ENCODE peak calls at places on chromosomes 6 and 20, in six cellular contexts. H, B, C, N, Q and M are unnamed samples.

GRCh38 chr6:168923171-168923570 is 330.5 kb downstream of the THBS2 start:
- DNase-seq in N (no peak), H (no peak), B (no peak), Q (no peak), C (no peak), M (no peak)

GRCh38 chr20:36121981-36122930 is 32.3 kb upstream of the EPB41L1 start:
- DNase-seq in N (no peak), H (no peak), Q (no peak), C (no peak), B (no peak), M (peak; percentile 56)

GRCh38 chr6:148954934-148955915 is 208.4 kb downstream of the UST start:
- DNase-seq in N (no peak), C (no peak), B (no peak), Q (no peak), H (no peak), M (peak; percentile 44)

GRCh38 chr6:111758608-111759293 is 114.5 kb downstream of the FYN start:
- DNase-seq in N (no peak), C (no peak), Q (no peak), H (no peak), B (no peak), M (no peak)

GRCh38 chr6:26250806-26251075 is 114.3 kb upstream of the BTN3A2 start:
- DNase-seq in Q (no peak), C (no peak), N (no peak), H (no peak), B (no peak), M (no peak)

GRCh38 chr20:62792182-62792939 is 3.9 kb upstream of the MRGBP start:
- DNase-seq in C (no peak), N (no peak), H (no peak), Q (no peak), B (no peak), M (no peak)

GRCh38 chr20:11305406-11305805 is 612.3 kb upstream of the BTBD3 start:
- DNase-seq in N (no peak), B (no peak), C (no peak), H (no peak), Q (no peak), M (no peak)

GRCh38 chr20:44678990-44679611 is 27.6 kb upstream of the ADA start:
- DNase-seq in H (no peak), B (no peak), N (peak; percentile 67), Q (no peak), C (no peak), M (no peak)

GRCh38 chr6:125789576-125790402 is 971 bp upstream of the NCOA7 start:
- DNase-seq in H (peak; percentile 75), C (peak; percentile 16), Q (no peak), N (peak; percentile 63), B (no peak), M (peak; percentile 73)

GRCh38 chr6:150528648-150529285 is 70.9 kb upstream of the PLEKHG1 start:
- DNase-seq in Q (no peak), N (no peak), C (no peak), H (no peak), B (no peak), M (peak; percentile 71)

GRCh38 chr6:45378324-45378926 is 691 bp upstream of the SUPT3H start:
- DNase-seq in H (no peak), B (peak; percentile 16), Q (no peak), C (peak; percentile 20), N (peak; percentile 58), M (no peak)

GRCh38 chr6:10407018-10407673 is 7.7 kb downstream of the TFAP2A start:
- DNase-seq in Q (no peak), N (no peak), B (no peak), C (no peak), H (no peak), M (no peak)

GRCh38 chr6:148514091-148514850 is 171.6 kb downstream of the SASH1 start:
- DNase-seq in Q (no peak), N (no peak), C (no peak), H (no peak), B (no peak), M (no peak)

GRCh38 chr20:64082126-64082638 is 2.0 kb downstream of the LKAAEAR1 start:
- DNase-seq in B (no peak), N (no peak), C (no peak), H (no peak), Q (no peak), M (no peak)

GRCh38 chr6:42729731-42730130 is 7.3 kb upstream of the PRPH2 start:
- DNase-seq in N (no peak), Q (no peak), C (no peak), B (no peak), H (no peak), M (peak; percentile 59)

GRCh38 chr20:49573900-49574416 is 6.0 kb upstream of the PTGIS start:
- DNase-seq in Q (no peak), H (no peak), N (no peak), B (no peak), C (no peak), M (no peak)

GRCh38 chr20:41018153-41018552 is 10.5 kb upstream of the TOP1 start:
- DNase-seq in N (no peak), C (no peak), B (no peak), Q (no peak), H (no peak), M (no peak)

GRCh38 chr6:129583864-129584263 is 126.1 kb downstream of the ARHGAP18 start:
- DNase-seq in H (no peak), C (no peak), Q (no peak), N (no peak), B (no peak), M (no peak)

GRCh38 chr6:90271831-90272230 is 24.8 kb downstream of the BACH2 start:
- DNase-seq in Q (no peak), C (no peak), B (no peak), N (no peak), H (no peak), M (no peak)

GRCh38 chr6:97978855-97979271 is 695.8 kb upstream of the MMS22L start:
- DNase-seq in C (no peak), N (no peak), B (no peak), Q (no peak), H (no peak), M (peak; percentile 6)

GRCh38 chr20:33803921-33804337 is 7.2 kb upstream of the CHMP4B start:
- DNase-seq in B (no peak), C (no peak), H (no peak), N (no peak), Q (no peak), M (no peak)

GRCh38 chr6:45949256-45949655 is 66.4 kb downstream of the CLIC5 start:
- DNase-seq in Q (no peak), N (no peak), H (no peak), C (no peak), B (no peak), M (peak; percentile 20)

GRCh38 chr6:66628917-66629316 is 921.9 kb upstream of the EYS start:
- DNase-seq in N (no peak), H (no peak), C (no peak), Q (no peak), B (no peak), M (no peak)

GRCh38 chr20:63588641-63589041 is 14.6 kb upstream of the HELZ2 start:
- DNase-seq in N (no peak), H (no peak), Q (no peak), C (no peak), B (no peak), M (no peak)

GRCh38 chr20:34309691-34310090 is 6.5 kb upstream of the AHCY start:
- DNase-seq in C (no peak), Q (no peak), B (no peak), N (no peak), H (no peak), M (no peak)

GRCh38 chr6:15996030-15996429 is 132.9 kb upstream of the MYLIP start:
- DNase-seq in H (no peak), B (no peak), C (no peak), N (no peak), Q (no peak), M (peak; percentile 40)

GRCh38 chr6:135540207-135540877 is 42.8 kb upstream of the AHI1 start:
- DNase-seq in Q (no peak), C (no peak), H (no peak), N (no peak), B (no peak), M (peak; percentile 10)

GRCh38 chr20:23207826-23208555 is 121.9 kb upstream of the CD93 start:
- DNase-seq in H (no peak), N (no peak), C (no peak), Q (no peak), B (no peak), M (no peak)

GRCh38 chr6:7175463-7175862 is 67.7 kb downstream of the RREB1 start:
- DNase-seq in C (no peak), Q (no peak), H (no peak), B (no peak), N (no peak), M (no peak)

GRCh38 chr6:8940356-8940755 is 505.0 kb upstream of the SLC35B3 start:
- DNase-seq in B (no peak), H (no peak), C (no peak), N (no peak), Q (no peak), M (no peak)

GRCh38 chr6:7439243-7439642 is 49.6 kb downstream of the RIOK1 start:
- DNase-seq in Q (no peak), H (no peak), N (no peak), B (no peak), C (no peak), M (no peak)

GRCh38 chr6:27545271-27546046 is 72.6 kb upstream of the ZNF184 start:
- DNase-seq in N (no peak), B (no peak), Q (peak; percentile 57), H (no peak), C (peak; percentile 42), M (peak; percentile 77)

GRCh38 chr6:16824804-16825777 is 63.8 kb upstream of the ATXN1 start:
- DNase-seq in N (no peak), B (no peak), Q (no peak), H (no peak), C (no peak), M (no peak)

GRCh38 chr6:165448210-165448609 is 138.8 kb upstream of the C6orf118 start:
- DNase-seq in C (no peak), Q (no peak), B (no peak), H (no peak), N (no peak), M (no peak)

GRCh38 chr20:14617123-14617522 is 279.7 kb upstream of the FLRT3 start:
- DNase-seq in N (no peak), C (no peak), H (no peak), B (no peak), Q (no peak), M (peak; percentile 22)

GRCh38 chr6:78460711-78461110 is 406.6 kb upstream of the IRAK1BP1 start:
- DNase-seq in Q (no peak), B (no peak), H (no peak), N (no peak), C (no peak), M (no peak)